ENCODE peak calls at places on chromosomes 6 and 20, in four cellular contexts. K is mucosa of descending colon, R is ovary, T is tibial nerve. H is an unnamed sample.

GRCh38 chr6:165497472-165497871 is 165.6 kb downstream of the PDE10A start:
- DNase-seq in K (no peak), R (no peak), T (no peak), H (no peak)

GRCh38 chr6:112691289-112691688 is 344.2 kb downstream of the RFPL4B start:
- DNase-seq in K (no peak), R (no peak), T (no peak), H (no peak)

GRCh38 chr6:153956807-153957206 is 82.2 kb upstream of the OPRM1 start:
- DNase-seq in K (no peak), R (no peak), T (no peak), H (no peak)

GRCh38 chr6:53524455-53524815 is 20.5 kb downstream of the GCLC start:
- DNase-seq in K (no peak), R (no peak), T (no peak), H (no peak)

GRCh38 chr6:135667694-135668455 is 170.3 kb upstream of the AHI1 start:
- DNase-seq in K (no peak), R (peak; percentile 44), T (no peak), H (no peak)

GRCh38 chr6:788058-788457 is 95.1 kb upstream of the EXOC2 start:
- DNase-seq in K (no peak), R (no peak), T (no peak), H (no peak)

GRCh38 chr6:74091133-74091793 is 395.3 kb downstream of the CD109 start:
- DNase-seq in K (no peak), R (no peak), T (no peak), H (no peak)

GRCh38 chr6:5287966-5288297 is 26.6 kb downstream of the FARS2 start:
- DNase-seq in K (no peak), R (no peak), T (no peak), H (no peak)

GRCh38 chr6:41917528-41917927 is 3.4 kb downstream of the MED20 start:
- DNase-seq in K (no peak), R (no peak), T (no peak), H (no peak)

GRCh38 chr6:145310116-145310515 is 425.2 kb downstream of the EPM2A start:
- DNase-seq in K (no peak), R (no peak), T (no peak), H (no peak)

GRCh38 chr20:25076731-25077609 is 5.0 kb downstream of the VSX1 start:
- DNase-seq in K (no peak), R (no peak), T (no peak), H (peak; percentile 68)

GRCh38 chr6:29953001-29953436 is 10.7 kb downstream of the HLA-A start:
- DNase-seq in K (no peak), R (no peak), T (no peak), H (no peak)

GRCh38 chr6:169646906-169647567 is 54.8 kb downstream of the WDR27 start:
- DNase-seq in K (no peak), R (no peak), T (no peak), H (no peak)

GRCh38 chr6:19805146-19805515 is 32.0 kb upstream of the ID4 start:
- DNase-seq in K (no peak), R (no peak), T (no peak), H (no peak)

GRCh38 chr20:37416202-37417145 is 70.5 kb downstream of the SRC start:
- DNase-seq in K (peak; percentile 41), R (no peak), T (no peak), H (no peak)

GRCh38 chr6:13531956-13532355 is 42.4 kb upstream of the SIRT5 start:
- DNase-seq in K (no peak), R (no peak), T (no peak), H (no peak)

GRCh38 chr6:56930846-56931245 is 24.1 kb upstream of the BEND6 start:
- DNase-seq in K (no peak), R (no peak), T (no peak), H (no peak)

GRCh38 chr6:163985710-163986109 is 571.2 kb downstream of the QKI start:
- DNase-seq in K (no peak), R (no peak), T (no peak), H (no peak)

GRCh38 chr20:36875702-36876472 is at the start of gene TLDC2:
- DNase-seq in K (peak; percentile 92), R (no peak), T (no peak), H (no peak)

GRCh38 chr6:149078383-149078782 is 239.1 kb upstream of the TAB2 start:
- DNase-seq in K (no peak), R (no peak), T (no peak), H (no peak)

GRCh38 chr6:64445038-64445437 is 809.4 kb downstream of the PHF3 start:
- DNase-seq in K (no peak), R (no peak), T (no peak), H (no peak)
- H3K4me1 ChIP-seq in K (no peaks in the 10 kb centered on the region), R (no peaks in the 10 kb centered on the region), T (no peaks in the 10 kb centered on the region), H (no peaks in the 10 kb centered on the region)

GRCh38 chr6:35485402-35485877 is 11.4 kb downstream of the TEAD3 start:
- DNase-seq in K (peak; percentile 85), R (peak; percentile 87), T (no peak), H (peak; percentile 65)
- H3K4me3 ChIP-seq in K (no peak overlapping the region), R (peak overlapping the region; percentile 19), T (no peak overlapping the region), H (peak overlapping the region; percentile 39)

DNA sequence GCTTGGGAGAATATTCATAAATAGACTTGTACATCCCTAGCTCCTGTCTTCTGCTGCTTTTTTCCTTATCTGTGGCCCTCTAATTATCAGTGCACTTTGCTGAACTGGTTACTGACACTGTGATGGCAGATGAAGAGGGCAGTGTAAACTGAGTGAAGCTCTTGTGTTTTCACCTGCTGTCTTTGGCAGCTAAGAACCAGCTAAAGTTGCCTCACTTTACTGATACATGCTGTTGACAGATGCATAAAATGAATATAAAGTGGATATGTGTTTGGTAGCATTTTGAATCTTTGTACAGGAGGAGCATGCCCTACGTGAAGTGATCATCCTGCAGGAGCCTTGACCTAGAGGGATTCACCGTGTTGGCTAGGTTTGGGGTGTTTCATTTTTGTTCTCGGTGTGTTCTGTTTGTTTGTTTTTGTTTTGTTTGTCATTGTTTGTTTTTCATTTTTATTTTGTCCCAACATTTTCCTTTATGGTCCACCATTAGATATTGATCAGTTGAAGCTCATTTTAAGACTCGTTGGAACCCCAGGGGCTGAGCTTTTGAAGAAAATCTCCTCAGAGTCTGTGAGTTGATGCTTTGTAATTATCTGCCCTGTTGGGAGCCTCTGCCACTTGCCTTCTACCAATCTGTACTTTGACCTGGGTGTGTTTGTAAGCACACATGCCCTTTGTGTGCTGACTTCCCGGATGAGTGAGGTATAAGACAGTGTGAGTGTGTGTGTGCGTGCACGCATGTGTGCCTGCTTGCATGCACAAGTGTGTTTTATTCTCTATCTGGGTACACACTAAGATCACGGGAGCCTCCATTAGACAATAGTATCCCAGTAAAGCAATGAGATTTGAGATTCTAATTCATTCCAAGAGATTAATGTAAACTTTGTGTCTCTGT is 34.6 kb upstream of the MAPK13 start:
- DNase-seq in K (peak; percentile 72), R (no peak), T (no peak), H (no peak)
- TF ChIP-seq CTCF in K (no peak), R (no peak), T (peak; percentile 26), H (no peak)

GRCh38 chr20:46959081-46959692 is 64.5 kb downstream of the EYA2 start:
- DNase-seq in K (no peak), R (no peak), T (no peak), H (no peak)
- H3K4me1 ChIP-seq in K (no peaks in the 10 kb centered on the region), R (no peaks in the 10 kb centered on the region), T (no peaks in the 10 kb centered on the region), H (no peaks in the 10 kb centered on the region)

GRCh38 chr20:57749131-57749690 is 39.4 kb upstream of the PMEPA1 start:
- DNase-seq in K (no peak), R (no peak), T (no peak), H (no peak)
- H3K4me3 ChIP-seq in K (no peak overlapping the region), R (peak overlapping the region; percentile 19), T (peak overlapping the region; percentile 35), H (peak overlapping the region; percentile 47)

GRCh38 chr20:60105404-60105803 is 147.2 kb downstream of the CDH26 start:
- DNase-seq in K (no peak), R (no peak), T (no peak), H (no peak)

GRCh38 chr20:60102665-60103210 is 144.5 kb downstream of the CDH26 start:
- DNase-seq in K (no peak), R (no peak), T (no peak), H (no peak)

GRCh38 chr20:60104980-60105379 is 146.8 kb downstream of the CDH26 start:
- DNase-seq in K (no peak), R (no peak), T (no peak), H (no peak)

GRCh38 chr20:60108397-60108796 is 150.2 kb downstream of the CDH26 start:
- DNase-seq in K (no peak), R (no peak), T (no peak), H (no peak)

GRCh38 chr20:60107621-60108020 is 149.4 kb downstream of the CDH26 start:
- DNase-seq in K (no peak), R (no peak), T (no peak), H (no peak)
- TF ChIP-seq CTCF in K (no peak), R (no peak), T (no peak), H (no peak)

GRCh38 chr6:119342430-119342829 is 7.1 kb downstream of the MAN1A1 start:
- DNase-seq in K (no peak), R (no peak), T (no peak), H (no peak)

GRCh38 chr6:119345114-119345513 is 4.4 kb downstream of the MAN1A1 start:
- DNase-seq in K (no peak), R (no peak), T (no peak), H (no peak)

GRCh38 chr6:119343573-119344146 is 5.9 kb downstream of the MAN1A1 start:
- DNase-seq in K (no peak), R (no peak), T (no peak), H (no peak)

GRCh38 chr6:119343167-119343566 is 6.4 kb downstream of the MAN1A1 start:
- DNase-seq in K (no peak), R (no peak), T (no peak), H (no peak)

DNA sequence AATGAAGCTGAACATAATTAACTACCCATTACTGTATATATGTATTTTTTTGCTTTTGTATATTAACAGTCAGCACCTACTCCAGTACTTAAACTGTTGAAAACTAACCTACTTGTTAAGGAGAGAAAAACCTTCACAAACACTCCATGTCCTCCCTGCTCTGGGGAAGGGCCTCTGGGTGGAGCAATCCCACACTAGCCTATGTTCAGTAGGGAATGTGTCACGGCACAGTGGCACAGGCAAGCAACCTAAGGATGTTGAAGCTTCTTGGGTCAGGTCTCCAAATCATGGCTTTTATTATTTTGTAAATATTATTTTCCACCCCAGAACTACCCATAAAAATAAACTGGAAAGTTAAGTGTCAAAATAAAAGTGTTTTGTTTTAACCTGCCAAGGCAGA is 5.3 kb downstream of the MAN1A1 start:
- DNase-seq in K (no peak), R (no peak), T (no peak), H (no peak)
- H3K4me1 ChIP-seq in K (peaks cover 31% of the 10 kb centered on the region), R (peaks cover 6% of the 10 kb centered on the region), T (peaks cover 28% of the 10 kb centered on the region), H (no peaks in the 10 kb centered on the region)

H was measured in breast epithelium.